ENCODE peak calls at places on chromosomes 2 and 18, in six cellular contexts. Z is iPS-NIHi11; H is stimulated activated CD4-positive, alpha-beta T cell treated with anti-CD3 and anti-CD28 coated beads, Interleukin-15, amount 100 ng/mL, for 1 hour; N is kidney epithelial cell; X is EH; B is progenitor cell of endocrine pancreas. Q is an unnamed sample.

GRCh38 chr2:42957109-42958035 is 165.0 kb upstream of the HAAO start:
- DNase-seq in H (no peak), Z (no peak), N (no peak), X (peak), B (no peak), Q (no peak)

GRCh38 chr18:8686556-8686955 is 18.8 kb upstream of the MTCL1 start:
- DNase-seq in X (no peak), H (no peak), B (no peak), Z (no peak), N (no peak), Q (no peak)

GRCh38 chr18:36402765-36403396 is 105.4 kb downstream of the FHOD3 start:
- DNase-seq in X (no peak), B (no peak), H (no peak), N (no peak), Z (peak), Q (peak)

GRCh38 chr2:190129421-190130199 is 67.1 kb upstream of the MSTN start:
- DNase-seq in B (no peak), Z (no peak), X (no peak), N (no peak), H (no peak), Q (no peak)

GRCh38 chr2:172845008-172845670 is 109.5 kb downstream of the RAPGEF4 start:
- DNase-seq in H (no peak), B (no peak), X (no peak), N (no peak), Z (no peak), Q (no peak)

GRCh38 chr2:215210082-215210481 is 71.7 kb upstream of the ABCA12 start:
- DNase-seq in X (no peak), B (no peak), H (no peak), N (no peak), Z (no peak), Q (no peak)

GRCh38 chr2:207341816-207342215 is 176.1 kb upstream of the KLF7 start:
- DNase-seq in N (no peak), B (no peak), Z (no peak), H (no peak), X (no peak), Q (no peak)

GRCh38 chr2:109387221-109387735 is 226.5 kb downstream of the SEPTIN10 start:
- DNase-seq in B (no peak), X (no peak), Z (no peak), H (no peak), N (no peak), Q (no peak)

GRCh38 chr2:103161456-103162289 is 399.8 kb downstream of the TMEM182 start:
- DNase-seq in H (no peak), Z (peak), X (peak), N (peak), B (no peak), Q (peak)

GRCh38 chr2:127635380-127636237 is 10.3 kb upstream of the GPR17 start:
- DNase-seq in Z (no peak), N (no peak), B (no peak), X (no peak), H (no peak), Q (no peak)

GRCh38 chr2:19819097-19820065 is 82.4 kb downstream of the TTC32 start:
- DNase-seq in N (peak), H (no peak), B (no peak), Z (no peak), X (peak), Q (no peak)

GRCh38 chr2:217934321-217935131 is 68.3 kb downstream of the TNS1 start:
- DNase-seq in B (no peak), N (peak), X (peak), H (no peak), Z (no peak), Q (no peak)

GRCh38 chr2:58046335-58046584 is 346 bp upstream of the VRK2 start:
- DNase-seq in N (no peak), B (no peak), Z (no peak), H (no peak), X (no peak), Q (no peak)

GRCh38 chr18:45059695-45060094 is 379.0 kb downstream of the SETBP1 start:
- DNase-seq in N (peak), Z (no peak), X (peak), H (no peak), B (no peak), Q (no peak)

GRCh38 chr2:18885457-18885856 is 296.1 kb upstream of the NT5C1B start:
- DNase-seq in H (no peak), X (no peak), B (no peak), N (no peak), Z (no peak), Q (no peak)

GRCh38 chr2:38658613-38659012 is 7.3 kb upstream of the GALM start:
- DNase-seq in H (no peak), X (no peak), Z (no peak), B (no peak), N (no peak), Q (no peak)

GRCh38 chr18:42310956-42311355 is 355.9 kb downstream of the PIK3C3 start:
- DNase-seq in Z (peak), N (peak), X (no peak), H (no peak), B (no peak), Q (no peak)

GRCh38 chr2:26922638-26923466 is 47.6 kb upstream of the MAPRE3 start:
- DNase-seq in Z (peak), X (peak), N (peak), H (peak), B (peak), Q (no peak)

GRCh38 chr2:239552213-239552926 is 151.6 kb upstream of the HDAC4 start:
- DNase-seq in H (no peak), X (no peak), N (no peak), Z (no peak), B (no peak), Q (no peak)

GRCh38 chr18:43571078-43571689 is 293.9 kb upstream of the SYT4 start:
- DNase-seq in B (no peak), X (peak), N (no peak), Z (peak), H (no peak), Q (no peak)

GRCh38 chr2:100301881-100302584 is 20.3 kb downstream of the LONRF2 start:
- DNase-seq in H (no peak), X (no peak), Z (no peak), N (no peak), B (no peak), Q (no peak)

GRCh38 chr2:41621578-41621977 is 426.2 kb upstream of the PKDCC start:
- DNase-seq in H (no peak), X (no peak), Z (no peak), N (no peak), B (no peak), Q (no peak)

GRCh38 chr2:37643102-37644078 is 28.1 kb downstream of the CDC42EP3 start:
- DNase-seq in Z (no peak), N (no peak), B (no peak), H (no peak), X (no peak), Q (no peak)

GRCh38 chr18:60943297-60943696 is 389.9 kb upstream of the CDH20 start:
- DNase-seq in B (no peak), Z (no peak), N (no peak), X (no peak), H (no peak), Q (no peak)

GRCh38 chr18:2102022-2102421 is 469.3 kb downstream of the METTL4 start:
- DNase-seq in H (no peak), N (no peak), X (no peak), B (no peak), Z (no peak), Q (no peak)

GRCh38 chr2:200453853-200454524 is 55.9 kb downstream of the KCTD18 start:
- DNase-seq in H (no peak), B (no peak), Z (no peak), N (no peak), X (no peak), Q (no peak)

GRCh38 chr2:240898108-240898730 is 2.3 kb upstream of the MAB21L4 start:
- DNase-seq in X (no peak), Z (no peak), H (no peak), B (no peak), N (no peak), Q (no peak)

GRCh38 chr2:108215794-108216211 is 24.0 kb upstream of the SULT1C3 start:
- DNase-seq in N (peak), B (no peak), H (no peak), X (peak), Z (peak), Q (no peak)

GRCh38 chr2:203891474-203891873 is 23.9 kb downstream of the CTLA4 start:
- DNase-seq in N (no peak), B (no peak), X (peak), Z (no peak), H (no peak), Q (no peak)

GRCh38 chr2:32427672-32428622 is 71.1 kb downstream of the BIRC6 start:
- DNase-seq in Z (no peak), H (no peak), N (no peak), X (peak), B (no peak), Q (no peak)

Q was measured in iPS DF 19.7.